ENCODE peak calls at places on chromosomes 6 and 20, in six cellular contexts. T, E, S, V, P and A are unnamed samples.

GRCh38 chr6:138869343-138869742 is 73.5 kb downstream of the ECT2L start:
- DNase-seq in S (no peak), P (no peak), E (no peak), V (no peak), T (no peak), A (no peak)

GRCh38 chr6:257031-257725 is 35.1 kb upstream of the DUSP22 start:
- DNase-seq in E (no peak), V (no peak), S (no peak), T (no peak), P (no peak), A (no peak)

GRCh38 chr6:45535933-45536332 is 158.2 kb upstream of the SUPT3H start:
- DNase-seq in V (no peak), S (no peak), T (no peak), E (peak), P (no peak), A (no peak)

GRCh38 chr6:37980222-37980595 is 160.7 kb downstream of the ZFAND3 start:
- DNase-seq in P (no peak), V (no peak), T (no peak), S (no peak), E (no peak), A (no peak)

GRCh38 chr20:701401-702129 is 26.0 kb upstream of the SCRT2 start:
- DNase-seq in P (no peak), E (no peak), V (no peak), T (no peak), S (no peak), A (no peak)

GRCh38 chr6:36969240-36969691 is 14.7 kb downstream of the PI16 start:
- DNase-seq in T (no peak), S (peak), E (peak), P (no peak), V (no peak), A (no peak)

GRCh38 chr6:149473080-149474052 is 11.4 kb downstream of the ZC3H12D start:
- DNase-seq in P (no peak), E (no peak), S (no peak), V (no peak), T (no peak), A (peak)

GRCh38 chr6:33443619-33444504 is 10.5 kb upstream of the ZBTB9 start:
- DNase-seq in E (no peak), V (no peak), S (peak), P (no peak), T (no peak), A (no peak)

GRCh38 chr6:136317023-136317649 is 27.5 kb upstream of the BCLAF1 start:
- DNase-seq in V (no peak), P (peak), T (peak), S (peak), E (peak), A (peak)

GRCh38 chr6:134537146-134537555 is 219.2 kb upstream of the SGK1 start:
- DNase-seq in T (no peak), E (peak), P (no peak), S (no peak), V (no peak), A (peak)

GRCh38 chr6:37354526-37355384 is 972 bp downstream of the RNF8 start:
- DNase-seq in E (peak), S (peak), T (no peak), P (peak), V (no peak), A (peak)

GRCh38 chr6:28315628-28316027 is 20.3 kb downstream of the ZSCAN31 start:
- DNase-seq in E (no peak), V (no peak), T (no peak), P (no peak), S (no peak), A (no peak)

GRCh38 chr20:39253051-39253682 is 291.0 kb downstream of the DHX35 start:
- DNase-seq in S (no peak), P (no peak), T (no peak), E (no peak), V (no peak), A (no peak)

GRCh38 chr6:37565267-37566208 is 65.8 kb upstream of the CCDC167 start:
- DNase-seq in T (peak), P (no peak), V (no peak), S (no peak), E (no peak), A (no peak)

GRCh38 chr6:73520688-73521350 is at the start of gene EEF1A1:
- DNase-seq in E (peak), V (peak), T (peak), P (peak), S (peak), A (peak)

GRCh38 chr6:106134906-106135634 is 48.9 kb downstream of the PRDM1 start:
- DNase-seq in V (no peak), T (no peak), P (no peak), E (peak), S (no peak), A (peak)

GRCh38 chr6:17831135-17831534 is 124.4 kb upstream of the NUP153 start:
- DNase-seq in P (no peak), S (no peak), T (no peak), V (no peak), E (no peak), A (no peak)